ENCODE peak calls at places on chromosomes 11 and 22, in five cellular contexts. Q is K562, A is HepG2, U is GM12878, D is upper lobe of left lung. L is an unnamed sample.

GRCh38 chr22:37777122-37777687 is 30.5 kb upstream of the GCAT start:
- ATAC-seq in U (peak), A (no peak), D (peak), Q (peak), L (peak)

GRCh38 chr11:72079776-72080325 is 491 bp downstream of the NUMA1 start:
- ATAC-seq in Q (peak), D (no peak), U (peak), A (peak), L (no peak)

GRCh38 chr11:78838417-78838816 is 263.8 kb upstream of the NARS2 start:
- ATAC-seq in Q (no peak), D (no peak), U (no peak), A (no peak), L (no peak)

GRCh38 chr11:34790620-34791019 is 125.6 kb downstream of the APIP start:
- ATAC-seq in D (no peak), A (no peak), U (no peak), Q (peak), L (no peak)

GRCh38 chr11:73800407-73800806 is 12.7 kb downstream of the MRPL48 start:
- ATAC-seq in U (no peak), Q (no peak), A (no peak), D (no peak), L (no peak)

GRCh38 chr11:62018978-62019664 is 51.7 kb upstream of the FTH1 start:
- ATAC-seq in D (peak), Q (no peak), A (peak), U (peak), L (no peak)

GRCh38 chr22:32048069-32048468 is 5.0 kb downstream of the SLC5A1 start:
- ATAC-seq in Q (no peak), D (no peak), A (no peak), U (no peak), L (no peak)

GRCh38 chr22:42764895-42765363 is 44.3 kb upstream of the A4GALT start:
- ATAC-seq in Q (no peak), D (no peak), U (peak), A (no peak), L (no peak)

GRCh38 chr11:28697920-28698827 is 590.0 kb downstream of the METTL15 start:
- ATAC-seq in U (peak), Q (peak), D (no peak), A (peak), L (no peak)

GRCh38 chr11:45031912-45032519 is 81.3 kb upstream of the TP53I11 start:
- ATAC-seq in A (no peak), U (peak), D (no peak), Q (no peak), L (no peak)

GRCh38 chr11:105609832-105610781 is at the start of gene GRIA4:
- ATAC-seq in Q (no peak), D (peak), A (peak), U (peak), L (peak)

GRCh38 chr11:25970726-25971508 is 361.0 kb upstream of the ANO3 start:
- ATAC-seq in D (no peak), Q (no peak), U (peak), A (peak), L (no peak)

GRCh38 chr22:17281026-17281809 is 62.0 kb upstream of the ADA2 start:
- ATAC-seq in U (no peak), A (no peak), Q (no peak), D (no peak), L (no peak)

GRCh38 chr11:15774021-15774862 is 582.1 kb downstream of the SOX6 start:
- ATAC-seq in U (no peak), D (no peak), Q (no peak), A (no peak), L (no peak)

GRCh38 chr22:45261407-45262088 is 20.9 kb upstream of the KIAA0930 start:
- ATAC-seq in D (no peak), U (no peak), Q (no peak), A (no peak), L (no peak)

GRCh38 chr11:120390585-120390922 is 54.3 kb downstream of the ARHGEF12 start:
- ATAC-seq in U (peak), Q (no peak), D (no peak), A (no peak), L (no peak)

GRCh38 chr11:35305670-35306382 is 113.5 kb downstream of the SLC1A2 start:
- ATAC-seq in Q (peak), A (peak), U (peak), D (no peak), L (no peak)

GRCh38 chr22:19233189-19233661 is 54.7 kb upstream of the SLC25A1 start:
- ATAC-seq in U (no peak), D (peak), Q (peak), A (no peak), L (no peak)

GRCh38 chr11:46272816-46273427 is 4.5 kb upstream of the CREB3L1 start:
- ATAC-seq in A (peak), D (peak), U (no peak), Q (peak), L (peak)

GRCh38 chr22:38034278-38034882 is 22.8 kb upstream of the PICK1 start:
- ATAC-seq in U (peak), D (peak), Q (peak), A (peak), L (peak)

GRCh38 chr11:127470485-127470884 is 469.9 kb upstream of the KIRREL3 start:
- ATAC-seq in Q (no peak), A (no peak), D (no peak), U (peak), L (no peak)

GRCh38 chr11:10019906-10020682 is 273.9 kb downstream of the SBF2 start:
- ATAC-seq in D (no peak), Q (no peak), U (no peak), A (no peak), L (no peak)

GRCh38 chr11:122617297-122617696 is 38.2 kb upstream of the UBASH3B start:
- ATAC-seq in U (no peak), D (no peak), Q (no peak), A (no peak), L (no peak)

GRCh38 chr11:116800610-116801009 is 8.9 kb upstream of the APOA5 start:
- ATAC-seq in D (no peak), Q (no peak), A (no peak), U (no peak), L (no peak)

GRCh38 chr22:38657248-38657909 is 941 bp downstream of the CBY1 start:
- ATAC-seq in A (peak), D (peak), Q (peak), U (peak), L (no peak)

GRCh38 chr11:68838572-68838964 is 3.1 kb downstream of the CPT1A start:
- ATAC-seq in U (no peak), A (peak), D (no peak), Q (no peak), L (no peak)
- TF ChIP-seq POLR2AphosphoS5 in U (no peak), A (no peak), D (no peak), Q (no peak), L (no peak)

DNA sequence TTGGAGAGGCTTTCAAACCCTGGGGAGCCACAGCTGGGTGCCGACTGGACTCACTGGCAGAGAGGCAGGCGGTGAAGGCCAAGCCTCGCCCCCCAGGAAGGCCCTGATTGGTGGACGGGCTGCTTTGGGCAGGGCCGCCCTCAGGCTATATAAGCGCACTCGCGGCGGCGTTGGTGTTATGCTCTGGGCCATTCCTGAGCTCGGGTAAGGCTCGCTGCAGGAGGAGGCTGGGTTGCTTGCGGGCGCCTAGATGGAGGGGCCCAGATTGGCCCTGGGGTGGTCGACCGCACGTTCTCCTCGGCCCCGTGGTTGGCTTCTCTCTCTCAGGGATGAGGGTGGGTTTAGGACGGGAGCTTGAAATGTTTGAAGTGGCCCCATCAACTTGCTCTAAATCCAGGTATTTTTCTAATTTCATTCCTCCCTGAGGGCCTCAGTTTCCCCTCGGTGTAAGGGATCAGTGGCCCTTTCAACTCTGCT is at the start of gene SPDYC:
- ATAC-seq in A (peak), U (no peak), Q (peak), D (no peak), L (no peak)
- TF ChIP-seq EP300 in A (no peak), U (no peak), Q (no peak), D (no peak), L (no peak)

GRCh38 chr22:30425616-30426394 is at the start of gene MTFP1:
- ATAC-seq in U (peak), A (peak), Q (peak), D (no peak), L (no peak)
- TF ChIP-seq POLR2AphosphoS5 in U (no peak), A (peak), Q (peak), D (no peak), L (no peak)

GRCh38 chr22:50296658-50297490 is 10.6 kb downstream of the PLXNB2 start:
- ATAC-seq in A (peak), U (no peak), Q (no peak), D (no peak), L (no peak)

GRCh38 chr22:50289942-50290630 is 17.4 kb downstream of the PLXNB2 start:
- ATAC-seq in D (no peak), U (no peak), Q (no peak), A (no peak), L (no peak)

GRCh38 chr22:50292643-50293440 is 14.6 kb downstream of the PLXNB2 start:
- ATAC-seq in A (peak), U (peak), Q (no peak), D (no peak), L (no peak)

GRCh38 chr22:50294319-50294656 is 13.2 kb downstream of the PLXNB2 start:
- ATAC-seq in Q (no peak), U (no peak), A (peak), D (no peak), L (no peak)

GRCh38 chr22:50293441-50294318 is 13.8 kb downstream of the PLXNB2 start:
- ATAC-seq in A (peak), U (peak), D (peak), Q (no peak), L (peak)
- TF ChIP-seq EP300 in A (peak), U (no peak), D (no peak), Q (no peak), L (no peak)

GRCh38 chr11:66969584-66970205 is 5.4 kb upstream of the C11orf86 start:
- ATAC-seq in A (no peak), U (no peak), Q (no peak), D (no peak), L (no peak)

GRCh38 chr11:66971483-66971882 is 3.6 kb upstream of the C11orf86 start:
- ATAC-seq in Q (no peak), D (no peak), A (no peak), U (no peak), L (no peak)

GRCh38 chr11:66967670-66968425 is 7.3 kb upstream of the C11orf86 start:
- ATAC-seq in U (no peak), Q (no peak), D (no peak), A (no peak), L (no peak)

GRCh38 chr11:66970371-66970807 is 4.7 kb upstream of the C11orf86 start:
- ATAC-seq in Q (no peak), D (no peak), U (no peak), A (no peak), L (no peak)

GRCh38 chr11:66970808-66971442 is 4.2 kb upstream of the C11orf86 start:
- ATAC-seq in U (no peak), D (peak), Q (no peak), A (peak), L (peak)
- TF ChIP-seq POLR2AphosphoS5 in U (no peak), D (peak), Q (no peak), A (peak), L (peak)

L was measured in gastroesophageal sphincter.